ENCODE peak calls at places on chromosome 13, in four cellular contexts. I is K562, N is WTC11, G is SK-N-SH. B is an unnamed sample.
A peak's percentile ranks its signal among the peaks of the same experiment; 100 is the strongest.

GRCh38 chr13:19089315-19089714 is 92.3 kb downstream of the TUBA3C start:
- DNase-seq in I (peak; percentile 21), N (no peak), G (peak; percentile 39), B (peak; percentile 9)

GRCh38 chr13:36453518-36453917 is 21.2 kb downstream of the CCNA1 start:
- DNase-seq in I (no peak), N (no peak), G (no peak), B (no peak)

GRCh38 chr13:23656637-23657036 is 86.4 kb downstream of the TNFRSF19 start:
- DNase-seq in I (no peak), N (no peak), G (peak; percentile 77), B (peak; percentile 45)

GRCh38 chr13:96677029-96677428 is 317.2 kb downstream of the OXGR1 start:
- DNase-seq in I (no peak), N (no peak), G (no peak), B (no peak)

GRCh38 chr13:44240611-44241010 is 133.0 kb upstream of the SERP2 start:
- DNase-seq in I (no peak), N (no peak), G (no peak), B (no peak)

GRCh38 chr13:78611040-78611439 is 7.7 kb upstream of the POU4F1 start:
- DNase-seq in I (no peak), N (no peak), G (no peak), B (no peak)

GRCh38 chr13:105410602-105411001 is 1124.9 kb downstream of the EFNB2 start:
- DNase-seq in I (peak; percentile 7), N (peak; percentile 83), G (peak; percentile 3), B (peak; percentile 7)

GRCh38 chr13:76948139-76948538 is at the start of gene ACOD1:
- DNase-seq in I (no peak), N (no peak), G (no peak), B (no peak)

GRCh38 chr13:76216729-76217128 is 580.6 kb downstream of the LMO7 start:
- DNase-seq in I (no peak), N (no peak), G (no peak), B (no peak)

GRCh38 chr13:21011378-21011777 is 50.0 kb downstream of the LATS2 start:
- DNase-seq in I (no peak), N (no peak), G (no peak), B (no peak)

GRCh38 chr13:27104606-27105005 is 67.0 kb downstream of the USP12 start:
- DNase-seq in I (no peak), N (no peak), G (no peak), B (no peak)

GRCh38 chr13:81987159-81987558 is 1646.2 kb upstream of the SPRY2 start:
- DNase-seq in I (no peak), N (no peak), G (no peak), B (peak; percentile 1)

GRCh38 chr13:110237895-110238294 is 69.1 kb downstream of the COL4A1 start:
- DNase-seq in I (no peak), N (no peak), G (peak; percentile 42), B (no peak)

GRCh38 chr13:79735228-79735627 is 254.3 kb downstream of the NDFIP2 start:
- DNase-seq in I (no peak), N (no peak), G (no peak), B (no peak)

GRCh38 chr13:111893607-111894443 is 173.1 kb upstream of the SOX1 start:
- DNase-seq in I (no peak), N (peak; percentile 40), G (no peak), B (no peak)

GRCh38 chr13:48875071-48875470 is 100.6 kb upstream of the FNDC3A start:
- DNase-seq in I (no peak), N (no peak), G (no peak), B (no peak)

GRCh38 chr13:20499986-20500385 is 25.7 kb downstream of the CRYL1 start:
- DNase-seq in I (no peak), N (no peak), G (no peak), B (no peak)

GRCh38 chr13:110653851-110654250 is 38.5 kb downstream of the NAXD start:
- DNase-seq in I (no peak), N (no peak), G (no peak), B (no peak)

GRCh38 chr13:102830646-102831045 is 15.2 kb upstream of the ERCC5 start:
- DNase-seq in I (no peak), N (no peak), G (no peak), B (peak; percentile 73)

GRCh38 chr13:36297600-36298338 is at the start of gene CCDC169:
- DNase-seq in I (peak; percentile 76), N (peak; percentile 93), G (peak; percentile 73), B (peak; percentile 5)

GRCh38 chr13:26017196-26017921 is 34.5 kb downstream of the SHISA2 start:
- DNase-seq in I (no peak), N (no peak), G (no peak), B (no peak)

GRCh38 chr13:53201454-53202225 is 173.0 kb downstream of the OLFM4 start:
- DNase-seq in I (no peak), N (peak; percentile 65), G (peak; percentile 90), B (no peak)

GRCh38 chr13:98144501-98145350 is 1.8 kb downstream of the FARP1 start:
- DNase-seq in I (no peak), N (peak; percentile 52), G (peak; percentile 34), B (peak; percentile 86)

GRCh38 chr13:101624981-101625380 is 172.5 kb downstream of the ITGBL1 start:
- DNase-seq in I (no peak), N (no peak), G (no peak), B (no peak)
- TF ChIP-seq FOXJ3 in I (no peak), N (no peak), G (no peak), B (no peak)

GRCh38 chr13:112983428-112984196 is 14.6 kb downstream of the MCF2L start:
- DNase-seq in I (no peak), N (no peak), G (peak; percentile 90), B (peak; percentile 27)
- TF ChIP-seq FOXJ3 in I (no peak), N (no peak), G (peak; percentile 32), B (no peak)

DNA sequence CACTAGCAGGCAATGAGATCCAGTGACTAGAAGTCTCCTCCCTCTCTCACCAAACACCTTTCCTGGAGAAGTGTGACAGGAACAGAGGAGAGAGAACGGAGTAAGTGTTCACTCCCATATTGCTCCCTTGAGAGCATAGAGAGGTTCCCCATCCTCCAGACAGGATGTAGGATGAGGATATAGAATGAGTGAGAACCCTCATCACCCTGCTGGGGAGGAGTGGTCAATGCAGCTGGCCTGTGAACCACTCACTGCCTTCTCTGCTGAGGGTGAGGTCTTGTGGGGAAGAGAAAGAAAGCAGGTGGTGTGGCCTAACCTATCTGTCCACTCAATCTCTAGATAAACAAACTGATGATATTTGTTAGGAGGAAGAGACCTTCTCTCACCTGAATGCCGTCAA is 386.6 kb downstream of the PCDH20 start:
- DNase-seq in I (no peak), N (peak; percentile 36), G (peak; percentile 8), B (no peak)
- TF ChIP-seq FOXJ3 in I (no peak), N (no peak), G (no peak), B (no peak)

DNA sequence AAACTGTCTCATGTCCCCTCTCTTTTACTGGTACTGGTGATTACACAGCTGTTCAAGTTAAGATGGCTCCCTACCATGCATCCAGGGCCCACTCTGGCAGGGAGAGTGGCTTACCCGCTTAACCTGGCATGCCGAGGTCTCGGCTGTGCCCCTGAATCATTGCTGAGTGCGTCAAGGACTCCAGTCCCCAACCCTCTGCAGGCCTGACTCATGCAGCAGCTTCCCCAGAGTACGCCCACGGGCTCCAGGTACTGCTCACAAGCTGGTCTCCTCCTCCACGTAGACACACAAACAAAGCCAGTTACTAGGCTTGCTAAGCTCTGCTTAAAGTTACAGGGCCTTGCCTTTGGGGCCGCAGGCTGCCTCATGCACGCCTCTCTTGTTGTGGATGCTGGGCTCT is 447.4 kb downstream of the COG6 start:
- DNase-seq in I (no peak), N (no peak), G (no peak), B (peak; percentile 32)
- TF ChIP-seq FOXJ3 in I (no peak), N (no peak), G (no peak), B (no peak)

DNA sequence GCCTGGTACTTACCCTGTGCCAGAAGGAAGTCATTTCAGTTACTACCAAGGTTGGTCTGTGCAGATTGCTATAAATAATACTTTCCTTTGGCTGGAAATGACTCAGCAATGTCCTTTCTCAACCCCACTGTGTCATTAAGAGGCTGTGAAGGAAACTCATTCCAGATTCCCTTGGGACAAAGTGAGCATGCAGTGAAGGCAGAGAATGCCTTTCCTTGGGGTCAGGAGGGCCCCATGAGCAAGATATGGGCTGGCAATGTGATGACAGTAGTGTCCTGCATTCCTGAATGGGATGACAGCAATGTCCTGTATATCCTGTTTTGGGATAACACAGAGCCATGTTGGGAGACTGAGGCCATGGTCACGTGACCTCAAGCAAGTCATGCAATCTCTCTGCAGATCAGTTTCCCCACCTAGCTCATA is 213.1 kb upstream of the TMTC4 start:
- DNase-seq in I (no peak), N (no peak), G (no peak), B (no peak)
- TF ChIP-seq FOXJ3 in I (no peak), N (no peak), G (no peak), B (no peak)

B was measured in HepG2.